ENCODE peak calls at places on chromosomes 12 and 14, in seven cellular contexts. One of them, this sample, is unnamed.

GRCh38 chr12:132144115-132145071 is at the start of the genes DDX51 and NOC4L:
- DNase-seq in GM12878: peak
- DNase-seq in SK-N-SH: peak
- DNase-seq in HCT116: peak
- DNase-seq in H1: peak
- DNase-seq in K562: peak
- DNase-seq in HepG2: peak
- DNase-seq in this sample: peak

GRCh38 chr12:120007272-120007671 is 18.2 kb downstream of the BICDL1 start:
- DNase-seq in GM12878: no peak
- DNase-seq in K562: no peak
- DNase-seq in HCT116: no peak
- DNase-seq in SK-N-SH: no peak
- DNase-seq in H1: no peak
- DNase-seq in HepG2: no peak
- DNase-seq in this sample: no peak

GRCh38 chr12:130281157-130281799 is 56.4 kb upstream of the PIWIL1 start:
- DNase-seq in K562: peak
- DNase-seq in HCT116: no peak
- DNase-seq in GM12878: no peak
- DNase-seq in H1: peak
- DNase-seq in SK-N-SH: peak
- DNase-seq in HepG2: no peak
- DNase-seq in this sample: no peak

GRCh38 chr14:35708072-35708471 is 101.0 kb downstream of the RALGAPA1 start:
- DNase-seq in HepG2: no peak
- DNase-seq in HCT116: no peak
- DNase-seq in SK-N-SH: no peak
- DNase-seq in H1: no peak
- DNase-seq in K562: no peak
- DNase-seq in GM12878: no peak
- DNase-seq in this sample: no peak

GRCh38 chr12:58803893-58804292 is 116.4 kb downstream of the LRIG3 start:
- DNase-seq in GM12878: no peak
- DNase-seq in K562: no peak
- DNase-seq in HepG2: no peak
- DNase-seq in SK-N-SH: no peak
- DNase-seq in HCT116: no peak
- DNase-seq in H1: no peak
- DNase-seq in this sample: no peak

GRCh38 chr12:123550700-123551099 is 17.2 kb upstream of the RILPL1 start:
- DNase-seq in HCT116: no peak
- DNase-seq in K562: no peak
- DNase-seq in GM12878: no peak
- DNase-seq in HepG2: no peak
- DNase-seq in SK-N-SH: no peak
- DNase-seq in H1: no peak
- DNase-seq in this sample: no peak

GRCh38 chr14:84361476-84361875 is 1168.5 kb upstream of the FLRT2 start:
- DNase-seq in SK-N-SH: no peak
- DNase-seq in HCT116: no peak
- DNase-seq in HepG2: no peak
- DNase-seq in H1: no peak
- DNase-seq in K562: no peak
- DNase-seq in GM12878: no peak
- DNase-seq in this sample: no peak

GRCh38 chr12:100840748-100841147 is 46.2 kb downstream of the ANO4 start:
- DNase-seq in SK-N-SH: no peak
- DNase-seq in K562: no peak
- DNase-seq in HCT116: no peak
- DNase-seq in H1: no peak
- DNase-seq in GM12878: no peak
- DNase-seq in HepG2: no peak
- DNase-seq in this sample: no peak

GRCh38 chr12:66074561-66074960 is 56.0 kb downstream of the LLPH start:
- DNase-seq in K562: no peak
- DNase-seq in HCT116: no peak
- DNase-seq in HepG2: peak
- DNase-seq in SK-N-SH: no peak
- DNase-seq in H1: no peak
- DNase-seq in GM12878: no peak
- DNase-seq in this sample: no peak

GRCh38 chr12:1474567-1475153 is 119.7 kb downstream of the FBXL14 start:
- DNase-seq in HCT116: peak
- DNase-seq in SK-N-SH: peak
- DNase-seq in H1: peak
- DNase-seq in HepG2: no peak
- DNase-seq in GM12878: no peak
- DNase-seq in K562: no peak
- DNase-seq in this sample: no peak

GRCh38 chr12:81128930-81129554 is 51.2 kb downstream of the ACSS3 start:
- DNase-seq in SK-N-SH: peak
- DNase-seq in H1: no peak
- DNase-seq in GM12878: peak
- DNase-seq in HepG2: peak
- DNase-seq in HCT116: peak
- DNase-seq in K562: peak
- DNase-seq in this sample: peak

GRCh38 chr12:116423053-116423452 is 136.1 kb upstream of the MAP1LC3B2 start:
- DNase-seq in HepG2: no peak
- DNase-seq in H1: no peak
- DNase-seq in HCT116: no peak
- DNase-seq in K562: no peak
- DNase-seq in GM12878: no peak
- DNase-seq in SK-N-SH: no peak
- DNase-seq in this sample: no peak

DNA sequence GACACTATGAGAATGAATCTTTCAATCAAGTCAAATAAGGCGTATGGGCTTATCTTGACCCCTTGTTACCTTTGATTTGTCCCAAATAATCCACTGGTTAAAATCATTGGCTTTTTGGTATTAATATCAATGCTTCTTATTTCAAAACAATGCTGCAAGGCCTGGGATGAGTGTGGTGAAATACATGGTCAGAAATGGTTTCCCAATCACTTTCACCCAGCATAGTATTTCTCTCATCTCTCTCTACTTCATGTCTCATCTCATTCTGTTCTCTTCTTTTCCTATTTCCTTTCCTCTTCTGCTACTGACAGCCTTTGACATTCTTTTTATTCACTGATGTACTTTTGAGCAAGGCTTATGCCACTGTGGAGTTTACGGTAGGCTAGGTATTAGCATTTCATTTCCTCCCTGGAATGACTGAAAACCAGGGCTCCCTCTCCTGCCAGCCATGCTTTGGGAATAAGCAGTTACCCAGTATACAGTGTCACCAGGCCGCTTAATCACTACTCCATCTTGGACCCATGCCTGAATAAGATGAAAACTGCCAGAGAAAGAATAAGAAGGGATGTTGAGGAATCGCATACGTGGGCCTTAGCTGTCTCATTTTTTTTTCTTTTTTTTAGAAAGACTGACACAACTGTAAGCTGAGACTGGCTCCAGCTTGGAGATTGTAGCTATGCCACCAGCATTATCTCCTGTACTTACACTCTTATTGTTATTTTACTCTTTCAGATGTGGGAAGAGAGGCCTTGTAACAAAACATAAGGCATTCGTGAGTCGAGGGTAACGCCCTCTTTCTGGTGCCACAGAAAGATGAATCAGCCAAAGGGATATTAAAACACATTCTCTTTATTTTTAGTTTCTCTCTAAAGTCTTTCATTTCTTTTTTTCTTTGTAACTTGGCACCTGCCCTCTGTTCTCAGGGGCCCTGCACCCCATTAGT is 53.5 kb downstream of the IGF1 start:
- DNase-seq in SK-N-SH: no peak
- DNase-seq in HepG2: no peak
- DNase-seq in GM12878: no peak
- DNase-seq in H1: no peak
- DNase-seq in K562: no peak
- DNase-seq in HCT116: no peak
- DNase-seq in this sample: no peak
- TF ChIP-seq JUND in SK-N-SH: no peak
- TF ChIP-seq JUND in HepG2: no peak
- TF ChIP-seq JUND in GM12878: no peak
- TF ChIP-seq JUND in H1: no peak
- TF ChIP-seq JUND in K562: no peak
- TF ChIP-seq JUND in HCT116: no peak
- TF ChIP-seq JUND in this sample: no peak

GRCh38 chr12:51295651-51296050 is 25.4 kb upstream of the SMAGP start:
- DNase-seq in SK-N-SH: no peak
- DNase-seq in GM12878: no peak
- DNase-seq in K562: no peak
- DNase-seq in H1: no peak
- DNase-seq in HCT116: no peak
- DNase-seq in HepG2: no peak
- DNase-seq in this sample: no peak

GRCh38 chr12:51293693-51294092 is 23.5 kb upstream of the SMAGP start:
- DNase-seq in GM12878: no peak
- DNase-seq in HepG2: no peak
- DNase-seq in K562: no peak
- DNase-seq in HCT116: no peak
- DNase-seq in SK-N-SH: no peak
- DNase-seq in H1: no peak
- DNase-seq in this sample: no peak
- TF ChIP-seq JUND in GM12878: no peak
- TF ChIP-seq JUND in HepG2: no peak
- TF ChIP-seq JUND in K562: no peak
- TF ChIP-seq JUND in HCT116: no peak
- TF ChIP-seq JUND in SK-N-SH: no peak
- TF ChIP-seq JUND in H1: no peak
- TF ChIP-seq JUND in this sample: no peak

GRCh38 chr14:102215071-102215470 is 75.4 kb downstream of the WDR20 start:
- DNase-seq in K562: no peak
- DNase-seq in GM12878: no peak
- DNase-seq in HCT116: no peak
- DNase-seq in H1: no peak
- DNase-seq in HepG2: no peak
- DNase-seq in SK-N-SH: no peak
- DNase-seq in this sample: no peak

GRCh38 chr14:102212356-102212755 is 72.7 kb downstream of the WDR20 start:
- DNase-seq in GM12878: no peak
- DNase-seq in K562: no peak
- DNase-seq in SK-N-SH: no peak
- DNase-seq in HepG2: no peak
- DNase-seq in HCT116: no peak
- DNase-seq in H1: no peak
- DNase-seq in this sample: no peak

GRCh38 chr14:102213984-102214658 is 74.4 kb downstream of the WDR20 start:
- DNase-seq in HepG2: no peak
- DNase-seq in K562: no peak
- DNase-seq in GM12878: no peak
- DNase-seq in SK-N-SH: no peak
- DNase-seq in HCT116: no peak
- DNase-seq in H1: no peak
- DNase-seq in this sample: peak

GRCh38 chr14:102212845-102213244 is 73.1 kb downstream of the WDR20 start:
- DNase-seq in GM12878: no peak
- DNase-seq in SK-N-SH: no peak
- DNase-seq in HepG2: no peak
- DNase-seq in K562: no peak
- DNase-seq in HCT116: no peak
- DNase-seq in H1: no peak
- DNase-seq in this sample: no peak

DNA sequence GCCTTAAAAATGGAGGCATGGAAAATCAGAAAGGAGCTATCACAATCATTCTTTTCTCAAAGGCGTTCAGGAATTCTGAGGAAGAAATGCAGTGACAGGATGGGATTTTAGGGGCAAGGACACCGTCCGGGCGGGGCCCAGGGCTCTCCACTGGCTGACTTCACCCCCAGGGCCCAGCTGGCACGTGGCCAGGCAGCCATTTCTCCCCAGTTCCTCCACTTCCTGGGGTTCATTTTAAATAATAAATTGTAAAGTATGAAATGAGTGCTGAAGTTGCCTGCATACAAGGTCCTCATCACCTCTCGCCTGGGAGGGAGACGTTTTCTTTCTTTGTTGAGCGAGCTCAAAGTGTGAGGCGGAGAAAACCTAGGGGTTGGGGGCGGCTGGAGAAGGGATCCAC is 73.8 kb downstream of the WDR20 start:
- DNase-seq in HCT116: no peak
- DNase-seq in GM12878: no peak
- DNase-seq in K562: no peak
- DNase-seq in SK-N-SH: no peak
- DNase-seq in HepG2: no peak
- DNase-seq in H1: no peak
- DNase-seq in this sample: no peak
- TF ChIP-seq JUND in HCT116: no peak
- TF ChIP-seq JUND in GM12878: no peak
- TF ChIP-seq JUND in K562: no peak
- TF ChIP-seq JUND in SK-N-SH: no peak
- TF ChIP-seq JUND in HepG2: no peak
- TF ChIP-seq JUND in H1: no peak
- TF ChIP-seq JUND in this sample: no peak

GRCh38 chr12:56143870-56144269 is 8.5 kb upstream of the MYL6B start:
- DNase-seq in K562: no peak
- DNase-seq in H1: no peak
- DNase-seq in GM12878: no peak
- DNase-seq in HepG2: no peak
- DNase-seq in SK-N-SH: no peak
- DNase-seq in HCT116: no peak
- DNase-seq in this sample: no peak

GRCh38 chr12:56137853-56138571 is 9.9 kb downstream of the ESYT1 start:
- DNase-seq in K562: no peak
- DNase-seq in GM12878: no peak
- DNase-seq in SK-N-SH: no peak
- DNase-seq in HepG2: no peak
- DNase-seq in HCT116: no peak
- DNase-seq in H1: no peak
- DNase-seq in this sample: no peak

GRCh38 chr12:56143225-56143624 is 9.2 kb upstream of the MYL6B start:
- DNase-seq in K562: no peak
- DNase-seq in GM12878: no peak
- DNase-seq in HCT116: no peak
- DNase-seq in SK-N-SH: no peak
- DNase-seq in H1: no peak
- DNase-seq in HepG2: no peak
- DNase-seq in this sample: no peak

GRCh38 chr12:56145218-56145617 is 7.2 kb upstream of the MYL6B start:
- DNase-seq in HCT116: no peak
- DNase-seq in H1: no peak
- DNase-seq in GM12878: no peak
- DNase-seq in HepG2: no peak
- DNase-seq in K562: no peak
- DNase-seq in SK-N-SH: no peak
- DNase-seq in this sample: no peak

DNA sequence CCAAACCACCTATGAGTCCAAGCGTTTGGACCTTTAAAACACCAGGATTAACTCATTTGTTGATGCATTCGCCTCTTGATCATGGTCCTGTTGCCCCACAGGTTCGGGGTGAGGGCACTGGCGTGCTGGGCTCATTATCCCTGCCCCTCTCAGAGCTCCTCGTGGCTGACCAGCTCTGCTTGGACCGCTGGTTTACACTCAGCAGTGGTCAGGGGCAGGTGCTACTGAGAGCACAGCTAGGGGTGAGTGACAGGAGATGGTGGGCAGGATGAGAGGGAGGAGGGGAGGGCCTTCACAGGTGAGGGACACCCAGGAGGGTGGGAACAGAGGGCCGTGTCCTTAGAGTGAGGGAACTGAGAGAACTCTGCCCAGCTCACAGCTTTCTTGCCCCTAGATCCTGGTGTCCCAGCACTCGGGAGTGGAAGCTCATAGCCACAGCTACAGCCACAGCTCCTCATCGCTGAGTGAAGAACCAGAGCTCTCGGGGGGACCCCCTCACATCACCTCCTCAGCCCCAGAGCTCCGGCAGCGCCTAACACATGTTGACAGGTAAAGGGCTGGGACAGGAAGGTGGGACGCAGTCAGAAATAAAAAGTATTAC is 10.1 kb upstream of the MYL6B start:
- DNase-seq in SK-N-SH: no peak
- DNase-seq in GM12878: no peak
- DNase-seq in K562: no peak
- DNase-seq in H1: no peak
- DNase-seq in HCT116: no peak
- DNase-seq in HepG2: no peak
- DNase-seq in this sample: no peak
- TF ChIP-seq JUND in SK-N-SH: no peak
- TF ChIP-seq JUND in GM12878: no peak
- TF ChIP-seq JUND in K562: no peak
- TF ChIP-seq JUND in H1: no peak
- TF ChIP-seq JUND in HCT116: no peak
- TF ChIP-seq JUND in HepG2: no peak
- TF ChIP-seq JUND in this sample: no peak

This sample was measured in T47D.